ENCODE peak calls at places on chromosomes 4 and X, in five cellular contexts. One of them, this sample, is unnamed.

GRCh38 chr4:75107703-75108612 is 175.0 kb downstream of the PARM1 start:
- DNase-seq in sigmoid colon: no peak
- DNase-seq in A549: no peak
- DNase-seq in HCT116: no peak
- DNase-seq in testis: no peak
- DNase-seq in this sample: no peak

GRCh38 chr4:107692197-107692596 is 27.8 kb downstream of the PAPSS1 start:
- DNase-seq in sigmoid colon: no peak
- DNase-seq in A549: no peak
- DNase-seq in HCT116: no peak
- DNase-seq in testis: no peak
- DNase-seq in this sample: no peak

GRCh38 chrX:42770566-42770965 is 7.4 kb downstream of the PPP1R2C start:
- DNase-seq in sigmoid colon: no peak
- DNase-seq in A549: no peak
- DNase-seq in HCT116: no peak
- DNase-seq in testis: no peak
- DNase-seq in this sample: no peak

GRCh38 chr4:184744251-184744650 is 10.4 kb upstream of the CENPU start:
- DNase-seq in sigmoid colon: no peak
- DNase-seq in A549: no peak
- DNase-seq in HCT116: no peak
- DNase-seq in testis: peak
- DNase-seq in this sample: no peak

GRCh38 chrX:49910344-49910743 is 12.1 kb upstream of the CLCN5 start:
- DNase-seq in sigmoid colon: no peak
- DNase-seq in A549: no peak
- DNase-seq in HCT116: no peak
- DNase-seq in testis: no peak
- DNase-seq in this sample: no peak

GRCh38 chrX:138638996-138639395 is 72.5 kb downstream of the FGF13 start:
- DNase-seq in sigmoid colon: no peak
- DNase-seq in A549: no peak
- DNase-seq in HCT116: no peak
- DNase-seq in testis: no peak
- DNase-seq in this sample: no peak

GRCh38 chr4:25098964-25099843 is 61.0 kb downstream of the SEPSECS start:
- DNase-seq in sigmoid colon: no peak
- DNase-seq in A549: peak
- DNase-seq in HCT116: no peak
- DNase-seq in testis: peak
- DNase-seq in this sample: peak

GRCh38 chr4:172356002-172356401 is 542.8 kb downstream of the GALNTL6 start:
- DNase-seq in sigmoid colon: no peak
- DNase-seq in A549: no peak
- DNase-seq in HCT116: no peak
- DNase-seq in testis: no peak
- DNase-seq in this sample: no peak

GRCh38 chr4:8182858-8183725 is 16.0 kb upstream of the SH3TC1 start:
- DNase-seq in sigmoid colon: peak
- DNase-seq in A549: peak
- DNase-seq in HCT116: peak
- DNase-seq in testis: peak
- DNase-seq in this sample: peak

GRCh38 chr4:47913858-47914218 is 545 bp downstream of the NFXL1 start:
- DNase-seq in sigmoid colon: peak
- DNase-seq in A549: peak
- DNase-seq in HCT116: no peak
- DNase-seq in testis: peak
- DNase-seq in this sample: no peak

GRCh38 chr4:99710020-99710419 is 52.4 kb upstream of the C4orf54 start:
- DNase-seq in sigmoid colon: no peak
- DNase-seq in A549: no peak
- DNase-seq in HCT116: no peak
- DNase-seq in testis: no peak
- DNase-seq in this sample: no peak

GRCh38 chr4:53706422-53707032 is 115.2 kb upstream of the LNX1 start:
- DNase-seq in sigmoid colon: no peak
- DNase-seq in A549: peak
- DNase-seq in HCT116: peak
- DNase-seq in testis: no peak
- DNase-seq in this sample: no peak

GRCh38 chrX:153772608-153773217 is 8.1 kb upstream of the SRPK3 start:
- DNase-seq in sigmoid colon: no peak
- DNase-seq in A549: no peak
- DNase-seq in HCT116: no peak
- DNase-seq in testis: no peak
- DNase-seq in this sample: no peak

GRCh38 chr4:56311299-56311975 is 75.9 kb downstream of the AASDH start:
- DNase-seq in sigmoid colon: no peak
- DNase-seq in A549: no peak
- DNase-seq in HCT116: no peak
- DNase-seq in testis: no peak
- DNase-seq in this sample: no peak

GRCh38 chr4:81923140-81923539 is 450.7 kb downstream of the HNRNPD start:
- DNase-seq in sigmoid colon: no peak
- DNase-seq in A549: no peak
- DNase-seq in HCT116: no peak
- DNase-seq in testis: no peak
- DNase-seq in this sample: no peak

GRCh38 chr4:131302108-131302507 is 1847.0 kb upstream of the PCDH10 start:
- DNase-seq in sigmoid colon: no peak
- DNase-seq in A549: peak
- DNase-seq in HCT116: no peak
- DNase-seq in testis: no peak
- DNase-seq in this sample: no peak

GRCh38 chr4:122577808-122578781 is 42.8 kb downstream of the IL21 start:
- DNase-seq in sigmoid colon: no peak
- DNase-seq in A549: peak
- DNase-seq in HCT116: peak
- DNase-seq in testis: peak
- DNase-seq in this sample: peak
- H3K27ac ChIP-seq in sigmoid colon: no peak
- H3K27ac ChIP-seq in A549: no peak
- H3K27ac ChIP-seq in HCT116: no peak
- H3K27ac ChIP-seq in testis: no peak
- H3K27ac ChIP-seq in this sample: peak

DNA sequence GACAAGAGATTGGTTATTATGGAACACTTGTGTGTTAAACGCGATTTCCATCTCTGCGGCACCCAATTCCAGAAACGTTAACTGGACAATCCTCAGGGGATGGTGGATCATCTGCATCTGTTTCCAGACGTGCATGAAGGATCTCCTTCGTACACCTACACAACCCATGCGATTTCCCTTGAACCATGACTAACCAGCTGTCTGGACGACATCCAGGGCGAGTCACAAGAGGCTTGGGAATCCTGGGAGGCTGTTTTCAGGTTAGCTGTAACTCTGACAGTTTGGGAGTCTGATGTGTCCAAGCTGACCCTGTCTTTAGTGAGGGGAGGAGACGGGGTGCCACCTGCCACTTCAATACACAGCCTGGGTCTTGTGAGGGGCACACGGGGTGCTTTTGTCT is 84.5 kb downstream of the GATB start:
- DNase-seq in sigmoid colon: no peak
- DNase-seq in A549: peak
- DNase-seq in HCT116: peak
- DNase-seq in testis: no peak
- DNase-seq in this sample: no peak
- TF ChIP-seq POLR2A in sigmoid colon: no peak
- TF ChIP-seq POLR2A in A549: no peak
- TF ChIP-seq POLR2A in HCT116: no peak
- TF ChIP-seq POLR2A in testis: no peak
- TF ChIP-seq POLR2A in this sample: no peak

DNA sequence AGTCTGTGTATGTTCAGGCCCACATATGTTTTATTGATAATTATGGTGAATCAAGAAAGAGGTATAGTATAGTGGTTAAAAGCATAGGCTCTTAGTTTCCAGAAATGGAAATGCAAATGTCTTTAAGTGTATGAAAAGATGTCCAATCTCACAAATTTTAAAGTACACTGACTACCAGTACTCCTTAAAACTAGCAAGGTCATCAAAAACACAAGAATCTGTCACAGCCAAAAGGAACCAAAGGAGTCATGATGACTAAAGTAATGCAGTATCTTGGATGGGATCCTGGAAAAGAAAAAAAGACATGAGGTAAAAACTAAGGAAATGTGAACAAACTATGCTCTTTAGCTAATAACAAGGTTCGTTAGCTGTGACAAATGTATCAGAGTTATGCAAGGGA is 659 bp upstream of the RBM41 start:
- DNase-seq in sigmoid colon: no peak
- DNase-seq in A549: no peak
- DNase-seq in HCT116: no peak
- DNase-seq in testis: no peak
- DNase-seq in this sample: no peak
- H3K27ac ChIP-seq in sigmoid colon: no peak
- H3K27ac ChIP-seq in A549: no peak
- H3K27ac ChIP-seq in HCT116: no peak
- H3K27ac ChIP-seq in testis: no peak
- H3K27ac ChIP-seq in this sample: peak

DNA sequence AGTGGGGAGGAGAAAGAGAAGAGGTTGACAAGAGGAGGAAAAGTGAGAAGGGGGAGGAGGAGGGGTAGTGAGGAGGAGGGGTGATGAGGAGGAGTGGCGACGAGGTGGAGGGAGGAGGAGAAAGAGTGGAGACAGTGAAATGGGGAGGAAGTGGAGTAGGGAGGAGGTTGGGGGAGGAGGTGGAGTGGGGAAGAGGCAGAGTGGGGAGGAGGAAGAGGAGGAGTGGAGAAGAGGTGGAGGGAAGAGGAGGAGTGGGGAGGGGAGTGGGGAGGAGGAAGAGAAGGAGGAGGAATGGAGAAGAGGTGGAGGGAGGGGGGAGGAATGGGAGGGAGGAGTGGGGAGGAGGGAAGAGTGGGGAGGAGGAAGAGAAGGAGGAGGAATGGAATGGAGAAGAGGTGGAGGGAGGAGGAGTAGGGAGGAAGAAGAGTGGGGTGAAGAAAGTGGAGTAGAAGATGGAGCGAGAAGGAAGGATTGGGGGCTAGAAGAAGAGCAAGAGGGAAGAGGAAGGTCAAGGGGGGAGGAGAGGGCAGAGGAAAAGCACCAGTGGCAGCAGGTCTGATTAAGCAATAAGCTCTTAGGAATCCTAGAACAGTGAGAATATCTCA is 50.0 kb upstream of the MTNR1A start:
- DNase-seq in sigmoid colon: no peak
- DNase-seq in A549: no peak
- DNase-seq in HCT116: no peak
- DNase-seq in testis: no peak
- DNase-seq in this sample: no peak
- TF ChIP-seq POLR2A in sigmoid colon: no peak
- TF ChIP-seq POLR2A in A549: no peak
- TF ChIP-seq POLR2A in HCT116: no peak
- TF ChIP-seq POLR2A in testis: no peak
- TF ChIP-seq POLR2A in this sample: no peak

DNA sequence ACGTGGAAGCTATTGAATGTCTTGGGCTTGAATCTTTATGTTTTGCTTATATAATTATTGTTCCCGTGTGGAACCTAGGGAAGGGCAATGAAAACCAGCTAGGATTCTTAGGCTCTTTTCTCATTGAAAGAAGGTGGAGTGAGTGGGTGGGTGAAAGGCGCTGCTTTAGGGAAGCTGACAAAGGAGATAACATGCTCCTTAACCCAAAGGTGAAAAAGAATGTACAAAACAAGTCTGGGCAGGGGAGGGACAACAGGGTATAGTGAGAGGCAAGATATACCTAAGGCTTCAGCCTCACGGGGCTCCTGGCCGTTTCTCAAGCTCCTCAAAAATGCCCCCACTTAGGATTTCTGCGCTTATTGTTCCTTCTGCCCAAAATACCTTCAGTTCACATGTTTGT is 1.8 kb downstream of the SH2D1A start:
- DNase-seq in sigmoid colon: no peak
- DNase-seq in A549: no peak
- DNase-seq in HCT116: no peak
- DNase-seq in testis: no peak
- DNase-seq in this sample: no peak
- H3K27ac ChIP-seq in sigmoid colon: no peak
- H3K27ac ChIP-seq in A549: no peak
- H3K27ac ChIP-seq in HCT116: no peak
- H3K27ac ChIP-seq in testis: no peak
- H3K27ac ChIP-seq in this sample: peak

GRCh38 chr4:169013396-169013795 is 3.3 kb upstream of the CBR4 start:
- DNase-seq in sigmoid colon: no peak
- DNase-seq in A549: no peak
- DNase-seq in HCT116: no peak
- DNase-seq in testis: no peak
- DNase-seq in this sample: no peak

GRCh38 chr4:169012049-169012448 is 2.0 kb upstream of the CBR4 start:
- DNase-seq in sigmoid colon: no peak
- DNase-seq in A549: no peak
- DNase-seq in HCT116: no peak
- DNase-seq in testis: no peak
- DNase-seq in this sample: no peak

GRCh38 chr4:169009281-169010124 is 552 bp downstream of the CBR4 start:
- DNase-seq in sigmoid colon: peak
- DNase-seq in A549: peak
- DNase-seq in HCT116: peak
- DNase-seq in testis: peak
- DNase-seq in this sample: peak

GRCh38 chr4:169008478-169008877 is 1.6 kb downstream of the CBR4 start:
- DNase-seq in sigmoid colon: no peak
- DNase-seq in A549: no peak
- DNase-seq in HCT116: no peak
- DNase-seq in testis: no peak
- DNase-seq in this sample: no peak

GRCh38 chr4:169010125-169011023 is at the start of gene CBR4:
- DNase-seq in sigmoid colon: peak
- DNase-seq in A549: peak
- DNase-seq in HCT116: peak
- DNase-seq in testis: peak
- DNase-seq in this sample: peak
- TF ChIP-seq POLR2A in sigmoid colon: peak
- TF ChIP-seq POLR2A in A549: peak
- TF ChIP-seq POLR2A in HCT116: peak
- TF ChIP-seq POLR2A in testis: peak
- TF ChIP-seq POLR2A in this sample: peak

GRCh38 chrX:151984328-151984727 is 9.9 kb upstream of the GABRE start:
- DNase-seq in sigmoid colon: no peak
- DNase-seq in A549: peak
- DNase-seq in HCT116: no peak
- DNase-seq in testis: no peak
- DNase-seq in this sample: no peak
- H3K27ac ChIP-seq in sigmoid colon: no peak
- H3K27ac ChIP-seq in A549: peak
- H3K27ac ChIP-seq in HCT116: no peak
- H3K27ac ChIP-seq in testis: no peak
- H3K27ac ChIP-seq in this sample: no peak

This sample was measured in Peyer's patch.